ENCODE peak calls at places on chromosomes 16 and 17, in six cellular contexts. X is left ventricle myocardium inferior, P is neural crest cell, U is left lung, O is right lobe of liver, G is NB4. Y is an unnamed sample.
A peak's percentile ranks its signal among the peaks of the same experiment; 100 is the strongest.

GRCh38 chr17:30395398-30396022 is 16.8 kb downstream of the CPD start:
- DNase-seq in U (no peak), G (no peak), P (no peak), O (no peak), X (no peak), Y (no peak)

GRCh38 chr17:28112199-28112995 is 69.9 kb downstream of the NLK start:
- DNase-seq in U (no peak), G (no peak), P (no peak), X (no peak), O (no peak), Y (no peak)

GRCh38 chr17:64992325-64992802 is 64.2 kb downstream of the GNA13 start:
- DNase-seq in G (peak; percentile 49), U (no peak), O (no peak), X (no peak), P (no peak), Y (no peak)

GRCh38 chr16:89243664-89244063 is 26.2 kb downstream of the ZNF778 start:
- DNase-seq in P (no peak), O (no peak), X (no peak), G (no peak), U (no peak), Y (no peak)

GRCh38 chr16:27670071-27670825 is 120.3 kb downstream of the KATNIP start:
- DNase-seq in G (no peak), X (no peak), P (no peak), U (no peak), O (no peak), Y (no peak)

GRCh38 chr17:76088041-76088867 is 9.3 kb downstream of the ZACN start:
- DNase-seq in X (no peak), P (no peak), O (no peak), G (no peak), U (no peak), Y (no peak)

GRCh38 chr17:42362245-42362961 is 25.8 kb downstream of the STAT3 start:
- DNase-seq in O (no peak), X (peak; percentile 36), U (peak; percentile 58), G (no peak), P (no peak), Y (no peak)

GRCh38 chr16:9527976-9528375 is 436.5 kb downstream of the HAPSTR1 start:
- DNase-seq in O (no peak), G (no peak), U (no peak), P (no peak), X (no peak), Y (no peak)

GRCh38 chr17:35731239-35731931 is at the start of gene RASL10B:
- DNase-seq in O (no peak), X (peak; percentile 60), P (peak; percentile 62), G (peak; percentile 42), U (no peak), Y (no peak)

GRCh38 chr17:29176500-29177351 is 3.5 kb downstream of the MYO18A start:
- DNase-seq in U (peak; percentile 73), G (peak; percentile 71), X (peak; percentile 52), P (peak; percentile 43), O (peak; percentile 82), Y (no peak)

GRCh38 chr17:228223-228615 is 46.8 kb upstream of the DOC2B start:
- DNase-seq in G (no peak), U (peak; percentile 17), O (no peak), X (peak; percentile 5), P (no peak), Y (no peak)

GRCh38 chr17:35155246-35155645 is 7.6 kb downstream of the UNC45B start:
- DNase-seq in U (no peak), G (no peak), P (no peak), X (no peak), O (no peak), Y (no peak)

GRCh38 chr16:66959645-66960177 is 1.4 kb upstream of the CES3 start:
- DNase-seq in X (peak; percentile 26), P (no peak), G (no peak), O (no peak), U (no peak), Y (no peak)

GRCh38 chr16:86459266-86459665 is 51.1 kb upstream of the FOXF1 start:
- DNase-seq in X (no peak), P (no peak), G (no peak), O (no peak), U (no peak), Y (no peak)

GRCh38 chr17:3795758-3796102 is 5.3 kb downstream of the ITGAE start:
- DNase-seq in P (no peak), G (no peak), X (no peak), U (no peak), O (no peak), Y (no peak)

GRCh38 chr17:66076546-66077190 is 115.3 kb downstream of the CEP112 start:
- DNase-seq in P (no peak), G (no peak), O (no peak), U (no peak), X (no peak), Y (no peak)

GRCh38 chr17:80751070-80751459 is 206.4 kb downstream of the RPTOR start:
- DNase-seq in P (no peak), U (no peak), X (no peak), O (no peak), G (no peak), Y (no peak)

GRCh38 chr17:41418116-41418860 is 6.1 kb downstream of the KRT37 start:
- DNase-seq in O (no peak), X (no peak), U (no peak), P (no peak), G (no peak), Y (no peak)

GRCh38 chr16:71414038-71414437 is 27.8 kb downstream of the TLE7 start:
- DNase-seq in U (no peak), P (no peak), X (no peak), G (no peak), O (no peak), Y (no peak)

GRCh38 chr16:4918790-4919210 is 18.1 kb downstream of the PPL start:
- DNase-seq in U (peak; percentile 74), G (no peak), P (no peak), O (no peak), X (no peak), Y (no peak)

GRCh38 chr16:528111-529011 is 849 bp downstream of the CAPN15 start:
- DNase-seq in P (no peak), U (peak; percentile 58), X (no peak), G (peak; percentile 86), O (no peak), Y (no peak)

GRCh38 chr17:63317166-63317845 is 128.8 kb downstream of the CYB561 start:
- DNase-seq in U (no peak), O (no peak), P (no peak), G (no peak), X (no peak), Y (no peak)

GRCh38 chr16:10870137-10870776 is 6.7 kb upstream of the CIITA start:
- DNase-seq in G (peak; percentile 76), O (no peak), P (no peak), X (no peak), U (no peak), Y (no peak)

GRCh38 chr17:12395733-12396354 is 269.8 kb upstream of the MYOCD start:
- DNase-seq in X (no peak), G (peak; percentile 36), U (no peak), O (no peak), P (peak; percentile 27), Y (no peak)

GRCh38 chr16:58409316-58409973 is 17.2 kb downstream of the GINS3 start:
- DNase-seq in G (no peak), X (peak; percentile 58), U (no peak), O (no peak), P (no peak), Y (no peak)

GRCh38 chr16:57127836-57128235 is 35.5 kb downstream of the CPNE2 start:
- DNase-seq in O (no peak), G (no peak), X (no peak), P (no peak), U (no peak), Y (no peak)

GRCh38 chr16:84084570-84085270 is 32.0 kb downstream of the MBTPS1 start:
- DNase-seq in X (peak; percentile 41), O (peak; percentile 59), P (peak; percentile 47), G (peak; percentile 78), U (peak; percentile 67), Y (no peak)

Y was measured in glomerular endothelial cell.